ENCODE peak calls at places on chromosome 1, in five cellular contexts. O, B, N, I and A are unnamed samples.

GRCh38 chr1:92473781-92474495 is 12.8 kb downstream of the GFI1 start:
- DNase-seq in O (no peak), I (no peak), B (no peak), N (no peak), A (no peak)

GRCh38 chr1:10975567-10976326 is 36.7 kb upstream of the TARDBP start:
- DNase-seq in O (peak), N (peak), I (peak), B (no peak), A (peak)

GRCh38 chr1:119288751-119289150 is 79.8 kb upstream of the HAO2 start:
- DNase-seq in B (no peak), O (peak), N (no peak), I (no peak), A (no peak)

GRCh38 chr1:169620565-169620964 is 9.4 kb downstream of the SELP start:
- DNase-seq in N (no peak), B (no peak), I (no peak), O (no peak), A (no peak)

GRCh38 chr1:100494393-100495084 is 43.4 kb upstream of the GPR88 start:
- DNase-seq in N (no peak), I (no peak), B (no peak), O (no peak), A (no peak)

GRCh38 chr1:40831001-40831732 is 31.0 kb downstream of the CITED4 start:
- DNase-seq in O (no peak), I (no peak), B (no peak), N (no peak), A (no peak)

GRCh38 chr1:47211796-47212269 is 20.2 kb downstream of the TAL1 start:
- DNase-seq in B (no peak), N (no peak), O (peak), I (peak), A (no peak)

GRCh38 chr1:182670032-182670431 is 14.4 kb downstream of the RGS8 start:
- DNase-seq in I (no peak), B (no peak), N (no peak), O (no peak), A (no peak)

GRCh38 chr1:19274636-19275035 is 13.9 kb downstream of the AKR7A3 start:
- DNase-seq in I (no peak), O (no peak), N (no peak), B (no peak), A (no peak)

GRCh38 chr1:14876747-14877146 is 276.8 kb upstream of the TMEM51 start:
- DNase-seq in I (no peak), N (no peak), B (no peak), O (no peak), A (no peak)

GRCh38 chr1:97063532-97063931 is 341.9 kb downstream of the PTBP2 start:
- DNase-seq in O (no peak), N (no peak), B (no peak), I (no peak), A (no peak)

GRCh38 chr1:219991511-219991810 is 54.8 kb downstream of the EPRS1 start:
- DNase-seq in B (no peak), O (no peak), N (no peak), I (no peak), A (no peak)

GRCh38 chr1:89965203-89965900 is 29.6 kb upstream of the ZNF326 start:
- DNase-seq in B (no peak), O (peak), N (peak), I (no peak), A (no peak)

GRCh38 chr1:245715970-245716369 is 561.2 kb downstream of the KIF26B start:
- DNase-seq in I (no peak), O (peak), N (no peak), B (no peak), A (no peak)

GRCh38 chr1:183443466-183443865 is 25.3 kb upstream of the NMNAT2 start:
- DNase-seq in O (no peak), I (no peak), B (no peak), N (no peak), A (peak)

GRCh38 chr1:22662318-22662717 is 9.3 kb downstream of the C1QB start:
- DNase-seq in I (no peak), O (no peak), B (no peak), N (peak), A (no peak)